ENCODE peak calls at places on chromosomes 1 and 21, in seven cellular contexts. One of them, this sample, is unnamed.

GRCh38 chr21:33642896-33643657 is 776 bp downstream of the ITSN1 start:
- DNase-seq in activated CD4-positive, alpha-beta T cell treated with anti-CD3 and anti-CD28 coated beads for 1 hour: no peak
- DNase-seq in stimulated activated CD4-positive, alpha-beta T cell treated with anti-CD3 and anti-CD28 coated beads, Interleukin-4, amount 100 ng/mL, for 4 hours: no peak
- DNase-seq in iris pigment epithelial cell: no peak
- DNase-seq in lower lobe of right lung: peak; percentile 60
- DNase-seq in fibroblast of the conjunctiva: no peak
- DNase-seq in Kasumi-1: no peak
- DNase-seq in this sample: no peak

GRCh38 chr1:44408181-44409018 is 3.3 kb downstream of the RNF220 start:
- DNase-seq in activated CD4-positive, alpha-beta T cell treated with anti-CD3 and anti-CD28 coated beads for 1 hour: peak; percentile 8
- DNase-seq in stimulated activated CD4-positive, alpha-beta T cell treated with anti-CD3 and anti-CD28 coated beads, Interleukin-4, amount 100 ng/mL, for 4 hours: no peak
- DNase-seq in iris pigment epithelial cell: no peak
- DNase-seq in lower lobe of right lung: no peak
- DNase-seq in fibroblast of the conjunctiva: no peak
- DNase-seq in Kasumi-1: peak; percentile 58
- DNase-seq in this sample: no peak

GRCh38 chr1:88646852-88647645 is 37.0 kb upstream of the PKN2 start:
- DNase-seq in activated CD4-positive, alpha-beta T cell treated with anti-CD3 and anti-CD28 coated beads for 1 hour: no peak
- DNase-seq in stimulated activated CD4-positive, alpha-beta T cell treated with anti-CD3 and anti-CD28 coated beads, Interleukin-4, amount 100 ng/mL, for 4 hours: no peak
- DNase-seq in iris pigment epithelial cell: peak; percentile 12
- DNase-seq in lower lobe of right lung: no peak
- DNase-seq in fibroblast of the conjunctiva: no peak
- DNase-seq in Kasumi-1: no peak
- DNase-seq in this sample: no peak

GRCh38 chr21:44477131-44477530 is 21.8 kb downstream of the LRRC3 start:
- DNase-seq in activated CD4-positive, alpha-beta T cell treated with anti-CD3 and anti-CD28 coated beads for 1 hour: no peak
- DNase-seq in stimulated activated CD4-positive, alpha-beta T cell treated with anti-CD3 and anti-CD28 coated beads, Interleukin-4, amount 100 ng/mL, for 4 hours: no peak
- DNase-seq in iris pigment epithelial cell: no peak
- DNase-seq in lower lobe of right lung: no peak
- DNase-seq in fibroblast of the conjunctiva: no peak
- DNase-seq in Kasumi-1: no peak
- DNase-seq in this sample: no peak

GRCh38 chr1:154442006-154442740 is 37.0 kb downstream of the IL6R start:
- DNase-seq in activated CD4-positive, alpha-beta T cell treated with anti-CD3 and anti-CD28 coated beads for 1 hour: no peak
- DNase-seq in stimulated activated CD4-positive, alpha-beta T cell treated with anti-CD3 and anti-CD28 coated beads, Interleukin-4, amount 100 ng/mL, for 4 hours: no peak
- DNase-seq in iris pigment epithelial cell: no peak
- DNase-seq in lower lobe of right lung: no peak
- DNase-seq in fibroblast of the conjunctiva: no peak
- DNase-seq in Kasumi-1: no peak
- DNase-seq in this sample: peak; percentile 91

GRCh38 chr1:171817511-171818265 is 23.6 kb upstream of the DNM3 start:
- DNase-seq in activated CD4-positive, alpha-beta T cell treated with anti-CD3 and anti-CD28 coated beads for 1 hour: no peak
- DNase-seq in stimulated activated CD4-positive, alpha-beta T cell treated with anti-CD3 and anti-CD28 coated beads, Interleukin-4, amount 100 ng/mL, for 4 hours: peak; percentile 51
- DNase-seq in iris pigment epithelial cell: peak; percentile 84
- DNase-seq in lower lobe of right lung: no peak
- DNase-seq in fibroblast of the conjunctiva: peak; percentile 16
- DNase-seq in Kasumi-1: no peak
- DNase-seq in this sample: peak; percentile 10

GRCh38 chr1:19814681-19815503 is at the start of gene RNF186:
- DNase-seq in activated CD4-positive, alpha-beta T cell treated with anti-CD3 and anti-CD28 coated beads for 1 hour: no peak
- DNase-seq in stimulated activated CD4-positive, alpha-beta T cell treated with anti-CD3 and anti-CD28 coated beads, Interleukin-4, amount 100 ng/mL, for 4 hours: no peak
- DNase-seq in iris pigment epithelial cell: no peak
- DNase-seq in lower lobe of right lung: peak; percentile 65
- DNase-seq in fibroblast of the conjunctiva: no peak
- DNase-seq in Kasumi-1: no peak
- DNase-seq in this sample: no peak

GRCh38 chr1:39648496-39648895 is 9.1 kb upstream of the HEYL start:
- DNase-seq in activated CD4-positive, alpha-beta T cell treated with anti-CD3 and anti-CD28 coated beads for 1 hour: no peak
- DNase-seq in stimulated activated CD4-positive, alpha-beta T cell treated with anti-CD3 and anti-CD28 coated beads, Interleukin-4, amount 100 ng/mL, for 4 hours: no peak
- DNase-seq in iris pigment epithelial cell: peak; percentile 53
- DNase-seq in lower lobe of right lung: no peak
- DNase-seq in fibroblast of the conjunctiva: no peak
- DNase-seq in Kasumi-1: no peak
- DNase-seq in this sample: no peak

GRCh38 chr1:165898837-165899236 is 71.4 kb downstream of the UCK2 start:
- DNase-seq in activated CD4-positive, alpha-beta T cell treated with anti-CD3 and anti-CD28 coated beads for 1 hour: no peak
- DNase-seq in stimulated activated CD4-positive, alpha-beta T cell treated with anti-CD3 and anti-CD28 coated beads, Interleukin-4, amount 100 ng/mL, for 4 hours: no peak
- DNase-seq in iris pigment epithelial cell: peak; percentile 99
- DNase-seq in lower lobe of right lung: no peak
- DNase-seq in fibroblast of the conjunctiva: peak; percentile 84
- DNase-seq in Kasumi-1: no peak
- DNase-seq in this sample: peak; percentile 97

GRCh38 chr1:160083968-160084770 is 2.8 kb downstream of the KCNJ9 start:
- DNase-seq in activated CD4-positive, alpha-beta T cell treated with anti-CD3 and anti-CD28 coated beads for 1 hour: peak; percentile 58
- DNase-seq in stimulated activated CD4-positive, alpha-beta T cell treated with anti-CD3 and anti-CD28 coated beads, Interleukin-4, amount 100 ng/mL, for 4 hours: peak; percentile 72
- DNase-seq in iris pigment epithelial cell: peak; percentile 31
- DNase-seq in lower lobe of right lung: peak; percentile 86
- DNase-seq in fibroblast of the conjunctiva: no peak
- DNase-seq in Kasumi-1: peak; percentile 13
- DNase-seq in this sample: no peak

GRCh38 chr1:93503163-93503562 is 55.2 kb downstream of the FNBP1L start:
- DNase-seq in activated CD4-positive, alpha-beta T cell treated with anti-CD3 and anti-CD28 coated beads for 1 hour: no peak
- DNase-seq in stimulated activated CD4-positive, alpha-beta T cell treated with anti-CD3 and anti-CD28 coated beads, Interleukin-4, amount 100 ng/mL, for 4 hours: no peak
- DNase-seq in iris pigment epithelial cell: no peak
- DNase-seq in lower lobe of right lung: no peak
- DNase-seq in fibroblast of the conjunctiva: no peak
- DNase-seq in Kasumi-1: no peak
- DNase-seq in this sample: no peak

GRCh38 chr21:43297989-43298388 is 128.9 kb downstream of the SIK1 start:
- DNase-seq in activated CD4-positive, alpha-beta T cell treated with anti-CD3 and anti-CD28 coated beads for 1 hour: no peak
- DNase-seq in stimulated activated CD4-positive, alpha-beta T cell treated with anti-CD3 and anti-CD28 coated beads, Interleukin-4, amount 100 ng/mL, for 4 hours: no peak
- DNase-seq in iris pigment epithelial cell: no peak
- DNase-seq in lower lobe of right lung: peak; percentile 22
- DNase-seq in fibroblast of the conjunctiva: no peak
- DNase-seq in Kasumi-1: no peak
- DNase-seq in this sample: no peak

GRCh38 chr1:9028921-9029715 is 2.9 kb upstream of the SLC2A7 start:
- DNase-seq in activated CD4-positive, alpha-beta T cell treated with anti-CD3 and anti-CD28 coated beads for 1 hour: no peak
- DNase-seq in stimulated activated CD4-positive, alpha-beta T cell treated with anti-CD3 and anti-CD28 coated beads, Interleukin-4, amount 100 ng/mL, for 4 hours: no peak
- DNase-seq in iris pigment epithelial cell: peak; percentile 11
- DNase-seq in lower lobe of right lung: no peak
- DNase-seq in fibroblast of the conjunctiva: peak; percentile 12
- DNase-seq in Kasumi-1: no peak
- DNase-seq in this sample: no peak

GRCh38 chr1:229230893-229231753 is 39.8 kb upstream of the RAB4A start:
- DNase-seq in activated CD4-positive, alpha-beta T cell treated with anti-CD3 and anti-CD28 coated beads for 1 hour: no peak
- DNase-seq in stimulated activated CD4-positive, alpha-beta T cell treated with anti-CD3 and anti-CD28 coated beads, Interleukin-4, amount 100 ng/mL, for 4 hours: no peak
- DNase-seq in iris pigment epithelial cell: peak; percentile 28
- DNase-seq in lower lobe of right lung: no peak
- DNase-seq in fibroblast of the conjunctiva: no peak
- DNase-seq in Kasumi-1: no peak
- DNase-seq in this sample: no peak

GRCh38 chr1:24725209-24725651 is 20.0 kb upstream of the CLIC4 start:
- DNase-seq in activated CD4-positive, alpha-beta T cell treated with anti-CD3 and anti-CD28 coated beads for 1 hour: no peak
- DNase-seq in stimulated activated CD4-positive, alpha-beta T cell treated with anti-CD3 and anti-CD28 coated beads, Interleukin-4, amount 100 ng/mL, for 4 hours: no peak
- DNase-seq in iris pigment epithelial cell: peak; percentile 36
- DNase-seq in lower lobe of right lung: no peak
- DNase-seq in fibroblast of the conjunctiva: no peak
- DNase-seq in Kasumi-1: no peak
- DNase-seq in this sample: peak; percentile 55

This sample was measured in NCI-H226.